ENCODE peak calls at places on chromosomes 7 and 10, in nine cellular contexts. P, C, T, L, J, B, H, R and D are unnamed samples.

GRCh38 chr7:2261611-2262010 is 19.6 kb downstream of the NUDT1 start:
- DNase-seq in P (no peak), C (no peak), T (no peak), L (no peak), J (no peak), B (no peak), H (no peak), R (no peak), D (no peak)

GRCh38 chr7:33108591-33108930 is 643 bp downstream of the RP9 start:
- DNase-seq in P (no peak), C (no peak), T (peak), L (no peak), J (no peak), B (peak), H (no peak), R (no peak), D (no peak)

GRCh38 chr7:117132385-117133120 is 179.3 kb downstream of the ST7 start:
- DNase-seq in P (no peak), C (no peak), T (peak), L (no peak), J (no peak), B (no peak), H (no peak), R (no peak), D (no peak)

GRCh38 chr7:130794619-130794922 is 60.6 kb upstream of the KLF14 start:
- DNase-seq in P (no peak), C (no peak), T (no peak), L (no peak), J (no peak), B (no peak), H (no peak), R (no peak), D (no peak)

GRCh38 chr7:90834771-90835170 is 238.7 kb downstream of the CDK14 start:
- DNase-seq in P (no peak), C (no peak), T (no peak), L (no peak), J (no peak), B (no peak), H (no peak), R (no peak), D (no peak)

GRCh38 chr10:11207276-11207809 is 189.7 kb downstream of the CELF2 start:
- DNase-seq in P (no peak), C (no peak), T (no peak), L (no peak), J (no peak), B (no peak), H (no peak), R (no peak), D (no peak)

GRCh38 chr7:23396222-23396621 is 74.1 kb downstream of the IGF2BP3 start:
- DNase-seq in P (no peak), C (no peak), T (no peak), L (no peak), J (no peak), B (no peak), H (no peak), R (no peak), D (no peak)

GRCh38 chr10:99784731-99785441 is 2.4 kb downstream of the ABCC2 start:
- DNase-seq in P (no peak), C (no peak), T (peak), L (peak), J (peak), B (no peak), H (no peak), R (no peak), D (no peak)

GRCh38 chr10:71998840-71999194 is 34.6 kb downstream of the CHST3 start:
- DNase-seq in P (no peak), C (no peak), T (peak), L (peak), J (no peak), B (peak), H (peak), R (no peak), D (peak)

GRCh38 chr7:75737856-75738603 is 711 bp downstream of the HIP1 start:
- DNase-seq in P (no peak), C (peak), T (no peak), L (no peak), J (peak), B (peak), H (no peak), R (no peak), D (peak)

GRCh38 chr7:25469669-25470068 is 241.4 kb upstream of the NPVF start:
- DNase-seq in P (no peak), C (no peak), T (no peak), L (no peak), J (no peak), B (no peak), H (no peak), R (no peak), D (no peak)

GRCh38 chr10:37857287-37858211 is at the start of gene ZNF248:
- DNase-seq in P (peak), C (peak), T (peak), L (peak), J (peak), B (peak), H (peak), R (peak), D (peak)

GRCh38 chr10:5040781-5041470 is 37.3 kb upstream of the AKR1C2 start:
- DNase-seq in P (no peak), C (no peak), T (no peak), L (peak), J (no peak), B (no peak), H (no peak), R (peak), D (no peak)

GRCh38 chr10:77855404-77856155 is 71.0 kb downstream of the DLG5 start:
- DNase-seq in P (no peak), C (no peak), T (no peak), L (no peak), J (no peak), B (no peak), H (no peak), R (no peak), D (no peak)

GRCh38 chr7:21497072-21497471 is 45.8 kb upstream of the DNAH11 start:
- DNase-seq in P (no peak), C (no peak), T (no peak), L (no peak), J (no peak), B (no peak), H (no peak), R (no peak), D (no peak)

GRCh38 chr10:93006435-93007039 is 54.1 kb upstream of the CYP26C1 start:
- DNase-seq in P (no peak), C (no peak), T (peak), L (peak), J (peak), B (no peak), H (no peak), R (no peak), D (no peak)

GRCh38 chr7:27194641-27195379 is 5.1 kb downstream of the HOXA13 start:
- DNase-seq in P (no peak), C (peak), T (no peak), L (no peak), J (no peak), B (peak), H (no peak), R (no peak), D (no peak)

GRCh38 chr10:23063387-23064287 is 31.7 kb upstream of the MSRB2 start:
- DNase-seq in P (no peak), C (no peak), T (no peak), L (no peak), J (peak), B (no peak), H (no peak), R (no peak), D (no peak)

GRCh38 chr7:157690833-157691382 is 354.1 kb downstream of the DNAJB6 start:
- DNase-seq in P (peak), C (peak), T (no peak), L (peak), J (no peak), B (peak), H (peak), R (no peak), D (peak)
- TF ChIP-seq EP300 in P (no peak), C (no peak), T (no peak), L (no peak), J (no peak), B (no peak), H (no peak), R (no peak), D (no peak)

GRCh38 chr10:21724695-21725371 is 190.8 kb downstream of the MLLT10 start:
- DNase-seq in P (peak), C (peak), T (peak), L (peak), J (peak), B (peak), H (peak), R (peak), D (peak)
- TF ChIP-seq POLR2A in P (no peak), C (no peak), T (no peak), L (no peak), J (no peak), B (no peak), H (no peak), R (no peak), D (no peak)

GRCh38 chr10:118332948-118333710 is 9.0 kb downstream of the FAM204A start:
- DNase-seq in P (no peak), C (no peak), T (no peak), L (peak), J (peak), B (no peak), H (no peak), R (no peak), D (no peak)
- TF ChIP-seq EP300 in P (no peak), C (no peak), T (no peak), L (no peak), J (no peak), B (no peak), H (no peak), R (no peak), D (no peak)

DNA sequence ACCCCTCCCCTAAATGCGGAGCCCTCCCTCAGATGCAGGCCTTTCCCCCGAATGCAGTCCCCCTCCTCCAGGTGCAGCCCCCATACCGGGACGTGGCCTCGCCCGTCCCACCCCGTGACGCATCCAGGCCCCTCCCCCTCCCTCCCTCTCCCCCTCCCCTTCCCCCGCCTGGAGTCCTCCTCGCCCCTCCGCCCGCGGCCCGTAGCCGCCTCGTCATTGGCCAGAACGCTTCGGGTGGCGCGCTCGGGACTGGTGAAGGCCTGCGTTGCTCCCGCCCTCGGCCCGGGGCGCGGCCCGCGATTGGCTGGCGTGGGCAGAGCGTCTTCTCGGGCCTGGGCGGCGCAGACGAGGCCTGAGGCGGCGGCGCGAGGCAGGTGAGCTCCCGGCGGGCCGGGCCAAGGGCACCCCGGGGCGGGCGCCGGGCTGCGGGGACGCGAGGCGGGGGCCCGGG is 16.0 kb upstream of the SUN1 start:
- DNase-seq in P (peak), C (peak), T (peak), L (peak), J (peak), B (peak), H (peak), R (peak), D (peak)
- TF ChIP-seq POLR2A in P (peak), C (peak), T (peak), L (peak), J (no peak), B (peak), H (no peak), R (peak), D (peak)

DNA sequence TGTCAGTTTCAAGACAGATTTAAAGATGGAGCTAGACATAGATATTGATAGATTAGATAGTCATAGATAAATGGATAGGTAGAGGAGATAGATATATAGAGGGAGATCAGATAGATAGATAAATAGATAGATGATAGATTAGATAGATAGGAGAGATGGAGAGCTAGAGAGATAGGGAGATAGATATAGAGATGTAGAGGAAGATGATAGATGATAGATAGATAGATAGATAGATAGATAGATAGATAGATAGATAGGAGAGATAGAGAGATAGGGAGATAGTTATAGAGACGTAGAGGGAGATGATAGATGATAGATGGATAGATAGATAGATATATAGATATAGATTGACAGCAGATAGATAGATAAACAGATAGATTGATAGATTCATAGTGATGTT is 1038.8 kb upstream of the AUTS2 start:
- DNase-seq in P (no peak), C (no peak), T (no peak), L (no peak), J (no peak), B (no peak), H (no peak), R (no peak), D (no peak)
- TF ChIP-seq EP300 in P (no peak), C (no peak), T (no peak), L (no peak), J (no peak), B (no peak), H (no peak), R (no peak), D (no peak)

DNA sequence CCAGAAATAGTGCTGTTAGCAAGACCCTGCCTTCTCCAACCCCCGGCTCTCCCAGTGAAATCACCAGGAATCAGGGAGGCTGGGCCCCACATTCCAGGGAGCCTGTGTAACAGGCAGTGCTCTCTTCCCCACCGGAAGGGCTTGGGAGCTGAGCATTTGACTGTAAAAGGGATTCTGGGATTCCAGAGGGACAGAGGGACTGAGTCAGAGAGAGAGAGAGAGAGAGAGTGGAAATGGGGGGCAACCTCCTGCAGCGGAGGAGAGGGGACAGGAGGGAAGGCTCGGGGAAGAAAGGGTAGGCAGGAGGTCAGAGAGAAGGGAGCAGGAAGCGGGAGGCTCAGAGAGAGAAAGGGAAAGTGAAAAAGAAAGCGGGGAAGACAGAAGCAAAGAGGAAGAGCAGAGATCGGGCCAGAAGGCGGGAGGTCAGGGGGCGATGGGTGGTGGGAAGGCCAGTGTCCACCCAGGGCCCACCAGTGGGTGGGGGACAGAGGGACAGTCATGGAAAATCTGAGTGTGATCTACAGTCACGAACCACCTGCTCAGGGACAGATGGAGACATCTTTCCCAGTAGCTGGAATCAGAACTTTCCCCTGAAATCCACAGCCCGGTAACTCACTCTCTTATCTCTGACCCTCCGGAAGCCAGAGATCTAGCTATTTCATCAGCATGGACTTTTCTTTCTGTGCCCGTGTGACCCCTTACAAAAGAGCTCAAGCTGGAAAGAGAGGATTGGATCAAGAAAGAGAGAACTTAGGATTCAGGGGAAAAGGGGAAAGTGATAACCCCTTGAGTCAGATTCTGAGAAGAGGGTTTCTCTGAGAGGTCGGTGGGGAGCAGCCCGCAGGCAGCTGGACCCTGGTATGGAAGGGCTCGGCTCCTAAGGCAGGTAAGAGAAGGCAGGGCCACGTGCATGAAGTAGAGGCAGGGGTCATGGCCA is 4.6 kb upstream of the SERPINE1 start:
- DNase-seq in P (peak), C (peak), T (peak), L (peak), J (no peak), B (peak), H (peak), R (no peak), D (peak)
- TF ChIP-seq POLR2A in P (no peak), C (no peak), T (peak), L (peak), J (no peak), B (peak), H (no peak), R (no peak), D (peak)

GRCh38 chr10:51141015-51141414 is 66.7 kb downstream of the PRKG1 start:
- DNase-seq in P (no peak), C (no peak), T (no peak), L (no peak), J (no peak), B (no peak), H (no peak), R (no peak), D (no peak)
- TF ChIP-seq EP300 in P (no peak), C (no peak), T (no peak), L (no peak), J (no peak), B (no peak), H (no peak), R (no peak), D (no peak)

DNA sequence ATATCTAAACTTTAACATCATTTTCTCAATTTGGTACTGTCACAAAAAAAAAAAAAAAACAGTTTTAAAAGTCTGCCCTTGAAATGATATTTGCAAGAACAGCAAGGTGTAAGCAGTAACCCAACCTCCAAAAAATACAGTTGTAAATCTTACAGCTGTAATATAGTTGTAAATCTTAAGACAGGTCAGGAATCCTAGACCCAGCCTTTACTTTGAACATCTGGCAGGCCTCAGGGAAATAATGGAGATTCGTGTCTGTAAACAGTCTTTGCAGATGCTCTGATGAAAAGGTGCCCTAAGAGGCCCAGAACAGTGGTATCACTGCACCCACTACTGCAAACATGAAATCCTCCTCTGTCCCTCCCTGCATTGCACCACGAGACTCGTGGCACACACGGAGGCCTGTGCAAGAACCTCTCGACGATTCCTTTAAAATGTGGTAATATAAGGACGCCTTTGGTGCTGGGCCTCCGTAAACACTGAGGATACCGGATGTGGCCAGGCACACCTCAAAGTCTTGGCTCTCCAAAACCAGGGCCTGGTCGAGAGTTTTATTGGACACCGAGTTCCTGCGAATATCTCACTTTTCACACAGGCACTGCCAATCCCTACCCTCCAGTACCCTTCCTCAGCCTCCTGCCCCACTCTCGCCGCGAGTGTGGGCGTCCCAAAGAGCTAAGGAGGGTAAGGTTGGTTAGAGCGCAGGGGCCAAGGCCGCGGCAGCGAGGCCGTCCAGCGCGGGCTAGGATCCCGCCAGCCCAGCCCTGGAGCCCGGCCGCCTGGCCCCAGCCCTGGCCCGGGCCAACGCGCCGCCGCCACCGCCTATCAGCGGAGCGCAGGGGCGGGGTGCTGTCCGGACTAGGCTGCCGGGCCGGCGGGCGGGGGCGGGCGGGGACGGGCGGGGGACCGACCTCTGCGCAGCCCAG is 475 bp upstream of the REEP3 start:
- DNase-seq in P (no peak), C (no peak), T (peak), L (peak), J (peak), B (peak), H (peak), R (no peak), D (peak)
- TF ChIP-seq POLR2A in P (no peak), C (no peak), T (peak), L (peak), J (peak), B (peak), H (no peak), R (no peak), D (no peak)

DNA sequence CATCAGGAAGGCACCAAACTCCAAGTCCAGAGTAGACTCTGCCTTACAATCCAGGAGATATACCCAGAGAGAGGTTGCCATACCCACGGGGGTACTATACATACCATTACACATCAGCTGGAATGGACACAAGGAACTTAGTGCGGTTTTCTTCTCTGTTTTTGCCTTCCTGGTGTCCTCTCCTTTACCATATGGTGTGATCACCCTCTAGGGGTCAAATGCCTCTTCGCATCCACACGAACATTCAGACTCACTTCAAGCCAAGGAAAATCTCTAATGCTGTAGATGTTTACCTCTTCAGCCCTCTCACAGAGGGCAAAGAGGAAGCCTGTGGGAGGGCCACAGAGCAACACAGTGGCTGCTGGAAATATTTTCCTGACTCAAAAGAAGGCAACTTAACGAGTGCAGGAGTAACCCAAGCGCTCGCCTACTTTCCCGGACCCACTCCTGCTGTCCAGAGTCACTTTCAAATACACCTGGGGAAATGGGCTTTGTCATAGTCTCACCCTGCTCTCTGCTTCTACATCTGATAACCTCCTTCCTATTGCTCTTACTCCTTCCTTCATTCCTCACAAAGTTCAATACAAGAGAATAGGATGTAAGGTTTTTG is 220.7 kb downstream of the C7orf25 start:
- DNase-seq in P (peak), C (no peak), T (peak), L (peak), J (peak), B (peak), H (no peak), R (peak), D (no peak)
- TF ChIP-seq EP300 in P (no peak), C (no peak), T (no peak), L (no peak), J (no peak), B (no peak), H (no peak), R (no peak), D (no peak)